ENCODE peak calls at places on chromosome 3, in six cellular contexts. One of them, this sample, is unnamed.

GRCh38 chr3:13055634-13056033 is 17.6 kb downstream of the IQSEC1 start:
- DNase-seq in HCT116: no peak
- DNase-seq in H9: no peak
- DNase-seq in mammary epithelial cell: no peak
- DNase-seq in Karpas-422: no peak
- DNase-seq in GM12878: no peak
- DNase-seq in this sample: no peak

GRCh38 chr3:5221701-5222100 is 34.2 kb downstream of the EDEM1 start:
- DNase-seq in HCT116: no peak
- DNase-seq in H9: no peak
- DNase-seq in mammary epithelial cell: no peak
- DNase-seq in Karpas-422: no peak
- DNase-seq in GM12878: no peak
- DNase-seq in this sample: no peak

GRCh38 chr3:142964150-142964498 is 650 bp upstream of the PAQR9 start:
- DNase-seq in HCT116: no peak
- DNase-seq in H9: peak
- DNase-seq in mammary epithelial cell: no peak
- DNase-seq in Karpas-422: no peak
- DNase-seq in GM12878: no peak
- DNase-seq in this sample: no peak

GRCh38 chr3:147507638-147508286 is 98.6 kb downstream of the ZIC1 start:
- DNase-seq in HCT116: no peak
- DNase-seq in H9: no peak
- DNase-seq in mammary epithelial cell: no peak
- DNase-seq in Karpas-422: no peak
- DNase-seq in GM12878: no peak
- DNase-seq in this sample: no peak

GRCh38 chr3:109927161-109927560 is 589.8 kb upstream of the DPPA4 start:
- DNase-seq in HCT116: peak
- DNase-seq in H9: no peak
- DNase-seq in mammary epithelial cell: peak
- DNase-seq in Karpas-422: no peak
- DNase-seq in GM12878: no peak
- DNase-seq in this sample: peak

GRCh38 chr3:178126686-178127085 is 409.6 kb upstream of the KCNMB2 start:
- DNase-seq in HCT116: no peak
- DNase-seq in H9: no peak
- DNase-seq in mammary epithelial cell: no peak
- DNase-seq in Karpas-422: no peak
- DNase-seq in GM12878: no peak
- DNase-seq in this sample: no peak

GRCh38 chr3:153289334-153289808 is 127.3 kb downstream of the RAP2B start:
- DNase-seq in HCT116: no peak
- DNase-seq in H9: no peak
- DNase-seq in mammary epithelial cell: peak
- DNase-seq in Karpas-422: no peak
- DNase-seq in GM12878: no peak
- DNase-seq in this sample: no peak

GRCh38 chr3:161371441-161372320 is at the start of gene SPTSSB:
- DNase-seq in HCT116: peak
- DNase-seq in H9: peak
- DNase-seq in mammary epithelial cell: peak
- DNase-seq in Karpas-422: no peak
- DNase-seq in GM12878: no peak
- DNase-seq in this sample: no peak

GRCh38 chr3:190586631-190587000 is 72.7 kb downstream of the IL1RAP start:
- DNase-seq in HCT116: peak
- DNase-seq in H9: no peak
- DNase-seq in mammary epithelial cell: peak
- DNase-seq in Karpas-422: no peak
- DNase-seq in GM12878: no peak
- DNase-seq in this sample: peak

GRCh38 chr3:100175637-100176250 is 61.4 kb upstream of the FILIP1L start:
- DNase-seq in HCT116: no peak
- DNase-seq in H9: no peak
- DNase-seq in mammary epithelial cell: no peak
- DNase-seq in Karpas-422: no peak
- DNase-seq in GM12878: no peak
- DNase-seq in this sample: no peak

GRCh38 chr3:128805771-128806170 is 73.6 kb upstream of the ACAD9 start:
- DNase-seq in HCT116: no peak
- DNase-seq in H9: no peak
- DNase-seq in mammary epithelial cell: peak
- DNase-seq in Karpas-422: no peak
- DNase-seq in GM12878: no peak
- DNase-seq in this sample: no peak

GRCh38 chr3:30492581-30493192 is 113.7 kb upstream of the TGFBR2 start:
- DNase-seq in HCT116: no peak
- DNase-seq in H9: no peak
- DNase-seq in mammary epithelial cell: peak
- DNase-seq in Karpas-422: no peak
- DNase-seq in GM12878: no peak
- DNase-seq in this sample: no peak

GRCh38 chr3:184620101-184620798 is 58.7 kb downstream of the EPHB3 start:
- DNase-seq in HCT116: no peak
- DNase-seq in H9: no peak
- DNase-seq in mammary epithelial cell: peak
- DNase-seq in Karpas-422: no peak
- DNase-seq in GM12878: no peak
- DNase-seq in this sample: no peak

GRCh38 chr3:11096266-11097135 is 57.8 kb upstream of the HRH1 start:
- DNase-seq in HCT116: peak
- DNase-seq in H9: peak
- DNase-seq in mammary epithelial cell: peak
- DNase-seq in Karpas-422: no peak
- DNase-seq in GM12878: no peak
- DNase-seq in this sample: peak

GRCh38 chr3:129346690-129347440 is 68.2 kb downstream of the HMCES start:
- DNase-seq in HCT116: no peak
- DNase-seq in H9: no peak
- DNase-seq in mammary epithelial cell: no peak
- DNase-seq in Karpas-422: no peak
- DNase-seq in GM12878: no peak
- DNase-seq in this sample: no peak

GRCh38 chr3:27677554-27677953 is 44.6 kb downstream of the EOMES start:
- DNase-seq in HCT116: peak
- DNase-seq in H9: no peak
- DNase-seq in mammary epithelial cell: peak
- DNase-seq in Karpas-422: no peak
- DNase-seq in GM12878: no peak
- DNase-seq in this sample: peak

GRCh38 chr3:178522200-178523052 is 13.8 kb upstream of the KCNMB2 start:
- DNase-seq in HCT116: no peak
- DNase-seq in H9: no peak
- DNase-seq in mammary epithelial cell: no peak
- DNase-seq in Karpas-422: no peak
- DNase-seq in GM12878: no peak
- DNase-seq in this sample: no peak

GRCh38 chr3:57434041-57434440 is 110.1 kb downstream of the DNAH12 start:
- DNase-seq in HCT116: peak
- DNase-seq in H9: no peak
- DNase-seq in mammary epithelial cell: peak
- DNase-seq in Karpas-422: peak
- DNase-seq in GM12878: no peak
- DNase-seq in this sample: no peak

GRCh38 chr3:5347486-5347885 is 160.0 kb downstream of the EDEM1 start:
- DNase-seq in HCT116: no peak
- DNase-seq in H9: no peak
- DNase-seq in mammary epithelial cell: no peak
- DNase-seq in Karpas-422: no peak
- DNase-seq in GM12878: no peak
- DNase-seq in this sample: no peak

GRCh38 chr3:101155828-101156227 is 162.6 kb upstream of the ABI3BP start:
- DNase-seq in HCT116: no peak
- DNase-seq in H9: no peak
- DNase-seq in mammary epithelial cell: no peak
- DNase-seq in Karpas-422: no peak
- DNase-seq in GM12878: no peak
- DNase-seq in this sample: no peak

GRCh38 chr3:140185375-140185774 is 250.4 kb downstream of the CLSTN2 start:
- DNase-seq in HCT116: no peak
- DNase-seq in H9: no peak
- DNase-seq in mammary epithelial cell: no peak
- DNase-seq in Karpas-422: no peak
- DNase-seq in GM12878: no peak
- DNase-seq in this sample: no peak

GRCh38 chr3:47288966-47289910 is 6.5 kb downstream of the KLHL18 start:
- DNase-seq in HCT116: no peak
- DNase-seq in H9: no peak
- DNase-seq in mammary epithelial cell: no peak
- DNase-seq in Karpas-422: no peak
- DNase-seq in GM12878: no peak
- DNase-seq in this sample: no peak

GRCh38 chr3:47280519-47280918 is 2.1 kb downstream of the KIF9 start:
- DNase-seq in HCT116: no peak
- DNase-seq in H9: no peak
- DNase-seq in mammary epithelial cell: no peak
- DNase-seq in Karpas-422: no peak
- DNase-seq in GM12878: no peak
- DNase-seq in this sample: no peak

GRCh38 chr3:47283193-47283537 is 421 bp downstream of the KLHL18 start:
- DNase-seq in HCT116: no peak
- DNase-seq in H9: no peak
- DNase-seq in mammary epithelial cell: peak
- DNase-seq in Karpas-422: peak
- DNase-seq in GM12878: no peak
- DNase-seq in this sample: no peak

GRCh38 chr3:47282424-47283192 is at the start of the genes KIF9 and KLHL18:
- DNase-seq in HCT116: peak
- DNase-seq in H9: peak
- DNase-seq in mammary epithelial cell: peak
- DNase-seq in Karpas-422: peak
- DNase-seq in GM12878: peak
- DNase-seq in this sample: peak

GRCh38 chr3:47283596-47284364 is 1.0 kb downstream of the KLHL18 start:
- DNase-seq in HCT116: no peak
- DNase-seq in H9: peak
- DNase-seq in mammary epithelial cell: peak
- DNase-seq in Karpas-422: peak
- DNase-seq in GM12878: no peak
- DNase-seq in this sample: no peak
- H2AFZ ChIP-seq in HCT116: no peak
- H2AFZ ChIP-seq in H9: no peak
- H2AFZ ChIP-seq in mammary epithelial cell: peak
- H2AFZ ChIP-seq in Karpas-422: no peak
- H2AFZ ChIP-seq in GM12878: no peak
- H2AFZ ChIP-seq in this sample: no peak

GRCh38 chr3:167606836-167607235 is 46.9 kb downstream of the WDR49 start:
- DNase-seq in HCT116: no peak
- DNase-seq in H9: no peak
- DNase-seq in mammary epithelial cell: no peak
- DNase-seq in Karpas-422: no peak
- DNase-seq in GM12878: no peak
- DNase-seq in this sample: no peak
- H2AFZ ChIP-seq in HCT116: no peak
- H2AFZ ChIP-seq in H9: no peak
- H2AFZ ChIP-seq in mammary epithelial cell: no peak
- H2AFZ ChIP-seq in Karpas-422: no peak
- H2AFZ ChIP-seq in GM12878: no peak
- H2AFZ ChIP-seq in this sample: no peak

DNA sequence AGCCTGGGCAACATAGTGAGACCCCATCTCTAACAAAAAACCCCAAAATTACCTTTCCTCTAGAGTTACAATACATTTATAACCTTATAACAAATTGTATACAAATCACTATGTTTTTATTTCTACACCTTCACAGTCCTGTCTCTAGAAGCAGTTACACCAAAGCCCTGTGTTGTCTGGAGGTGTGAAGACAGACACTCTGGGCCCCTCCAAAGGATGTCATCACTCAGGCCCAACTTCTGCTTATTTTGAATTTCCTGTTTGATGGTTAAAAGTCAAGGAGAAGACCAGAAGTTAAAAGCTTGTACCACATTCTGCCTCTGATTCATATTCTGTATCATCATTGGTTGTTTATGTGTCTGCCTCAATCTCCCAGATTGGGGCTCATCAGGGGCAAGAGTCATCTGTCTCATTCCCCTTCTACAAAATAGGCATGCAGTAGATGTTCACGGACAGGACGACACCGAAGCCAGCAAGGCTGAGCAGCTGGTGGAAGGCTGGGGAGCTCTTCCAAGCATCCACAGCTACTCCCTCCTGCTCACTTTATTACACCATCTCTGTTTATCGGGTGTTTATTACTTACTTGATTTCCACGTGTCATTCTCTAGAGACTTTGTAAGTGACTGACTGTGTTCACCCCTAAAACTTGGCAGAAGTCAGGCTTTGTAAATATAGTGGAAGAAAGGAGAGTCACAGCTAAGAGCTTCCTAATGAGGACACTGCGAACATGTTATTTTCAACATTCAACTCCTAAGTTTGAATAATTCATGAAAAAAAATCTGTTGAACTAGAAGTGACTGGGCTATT is 136.8 kb upstream of the ANKRD28 start:
- DNase-seq in HCT116: no peak
- DNase-seq in H9: no peak
- DNase-seq in mammary epithelial cell: no peak
- DNase-seq in Karpas-422: no peak
- DNase-seq in GM12878: no peak
- DNase-seq in this sample: no peak
- H2AFZ ChIP-seq in HCT116: no peak
- H2AFZ ChIP-seq in H9: no peak
- H2AFZ ChIP-seq in mammary epithelial cell: no peak
- H2AFZ ChIP-seq in Karpas-422: no peak
- H2AFZ ChIP-seq in GM12878: no peak
- H2AFZ ChIP-seq in this sample: no peak

GRCh38 chr3:183142199-183142598 is 20.3 kb downstream of the LAMP3 start:
- DNase-seq in HCT116: no peak
- DNase-seq in H9: no peak
- DNase-seq in mammary epithelial cell: no peak
- DNase-seq in Karpas-422: no peak
- DNase-seq in GM12878: no peak
- DNase-seq in this sample: no peak
- H2AFZ ChIP-seq in HCT116: no peak
- H2AFZ ChIP-seq in H9: no peak
- H2AFZ ChIP-seq in mammary epithelial cell: no peak
- H2AFZ ChIP-seq in Karpas-422: no peak
- H2AFZ ChIP-seq in GM12878: no peak
- H2AFZ ChIP-seq in this sample: no peak

GRCh38 chr3:16538505-16538904 is 25.0 kb upstream of the RFTN1 start:
- DNase-seq in HCT116: no peak
- DNase-seq in H9: no peak
- DNase-seq in mammary epithelial cell: no peak
- DNase-seq in Karpas-422: no peak
- DNase-seq in GM12878: no peak
- DNase-seq in this sample: no peak
- H2AFZ ChIP-seq in HCT116: no peak
- H2AFZ ChIP-seq in H9: no peak
- H2AFZ ChIP-seq in mammary epithelial cell: no peak
- H2AFZ ChIP-seq in Karpas-422: peak
- H2AFZ ChIP-seq in GM12878: no peak
- H2AFZ ChIP-seq in this sample: no peak